ENCODE peak calls at places on chromosomes 16 and 17, in eight cellular contexts. E is mucosa of descending colon; T is spleen; F is lung; B is non-pigmented ciliary epithelial cell; X is stimulated activated CD4-positive, alpha-beta T cell treated with anti-CD3 and anti-CD28 coated beads, Interleukin-2, amount 100 ng/mL, for 48 hours; Z is psoas muscle; M is activated CD4-positive, alpha-beta T cell treated with anti-CD3 and anti-CD28 coated beads, Interleukin-2, amount 10 ng/mL, durations not matched to agents 7 days and 5 days. A is an unnamed sample.

GRCh38 chr17:12618557-12618956 is 47.1 kb upstream of the MYOCD start:
- DNase-seq in E (no peak), T (no peak), M (no peak), B (no peak), F (no peak), X (no peak), Z (no peak), A (no peak)

GRCh38 chr17:81190591-81190990 is 24.6 kb upstream of the AATK start:
- DNase-seq in B (no peak), X (no peak), E (no peak), M (no peak), T (no peak), Z (no peak), F (no peak), A (no peak)

GRCh38 chr17:29444589-29444988 is 54.4 kb downstream of the TAOK1 start:
- DNase-seq in T (no peak), X (no peak), Z (no peak), B (peak), F (no peak), M (no peak), E (no peak), A (no peak)

GRCh38 chr17:79393358-79394038 is 217.4 kb downstream of the RBFOX3 start:
- DNase-seq in M (peak), T (peak), X (peak), E (peak), F (peak), Z (peak), B (no peak), A (peak)

GRCh38 chr17:38921756-38922411 is 3.5 kb upstream of the LASP1NB start:
- DNase-seq in F (no peak), E (no peak), T (peak), Z (no peak), X (no peak), B (no peak), M (no peak), A (no peak)

GRCh38 chr17:80204626-80205468 is 15.3 kb downstream of the SGSH start:
- DNase-seq in T (no peak), X (no peak), F (no peak), B (no peak), M (no peak), E (no peak), Z (no peak), A (no peak)

GRCh38 chr17:6454495-6455320 is 10.5 kb downstream of the PIMREG start:
- DNase-seq in Z (no peak), X (no peak), T (peak), M (no peak), E (no peak), B (no peak), F (no peak), A (no peak)

GRCh38 chr16:87002717-87003413 is 314.3 kb downstream of the C16orf95 start:
- DNase-seq in Z (no peak), X (no peak), E (no peak), F (no peak), T (no peak), B (no peak), M (no peak), A (no peak)

GRCh38 chr17:14843086-14843795 is 421.9 kb downstream of the PMP22 start:
- DNase-seq in M (no peak), E (no peak), Z (no peak), T (no peak), F (no peak), B (no peak), X (no peak), A (no peak)

GRCh38 chr16:361872-362701 is 8.3 kb downstream of the MRPL28 start:
- DNase-seq in E (peak), M (peak), T (peak), F (peak), Z (peak), B (no peak), X (peak), A (peak)

GRCh38 chr17:20189322-20189721 is 180.2 kb downstream of the SPECC1 start:
- DNase-seq in B (no peak), M (no peak), X (no peak), T (no peak), E (no peak), F (no peak), Z (no peak), A (peak)

GRCh38 chr17:67942810-67943209 is 53.5 kb downstream of the C17orf58 start:
- DNase-seq in M (peak), Z (no peak), E (no peak), X (no peak), B (no peak), F (no peak), T (no peak), A (peak)

GRCh38 chr17:42682400-42683384 is at the start of gene CNTNAP1:
- DNase-seq in B (no peak), F (no peak), M (no peak), X (no peak), E (peak), T (no peak), Z (peak), A (peak)

GRCh38 chr17:39738568-39738901 is 797 bp downstream of the GRB7 start:
- DNase-seq in B (no peak), M (peak), E (peak), F (no peak), X (no peak), T (peak), Z (peak), A (no peak)

GRCh38 chr17:60159479-60159866 is 9.7 kb downstream of the CA4 start:
- DNase-seq in Z (no peak), E (no peak), F (no peak), X (no peak), B (no peak), M (no peak), T (no peak), A (no peak)

GRCh38 chr17:56834380-56835258 is 668 bp downstream of the DGKE start:
- DNase-seq in M (peak), B (no peak), E (peak), Z (peak), T (peak), X (peak), F (no peak), A (peak)

GRCh38 chr17:81379523-81379942 is 15.7 kb upstream of the BAHCC1 start:
- DNase-seq in B (no peak), M (no peak), E (peak), F (no peak), X (no peak), T (peak), Z (peak), A (no peak)

GRCh38 chr17:42116705-42117396 is 4.3 kb downstream of the KAT2A start:
- DNase-seq in E (peak), Z (peak), T (peak), F (peak), B (no peak), M (peak), X (peak), A (peak)

GRCh38 chr17:70675070-70675590 is 505.8 kb downstream of the KCNJ2 start:
- DNase-seq in B (no peak), M (no peak), Z (no peak), E (no peak), T (no peak), F (no peak), X (no peak), A (no peak)

GRCh38 chr16:53142823-53143568 is 88.2 kb downstream of the CHD9 start:
- DNase-seq in Z (no peak), X (no peak), B (no peak), M (no peak), T (no peak), F (no peak), E (no peak), A (peak)

GRCh38 chr17:27496005-27496404 is 39.8 kb downstream of the KSR1 start:
- DNase-seq in T (no peak), B (no peak), F (no peak), X (no peak), E (no peak), Z (no peak), M (no peak), A (no peak)

GRCh38 chr17:52170963-52171572 is 12.6 kb upstream of the CA10 start:
- DNase-seq in X (no peak), B (no peak), F (no peak), E (peak), T (no peak), M (no peak), Z (no peak), A (peak)

GRCh38 chr17:38568845-38569510 is 36.8 kb downstream of the SRCIN1 start:
- DNase-seq in M (no peak), B (no peak), T (no peak), E (no peak), Z (no peak), F (no peak), X (no peak), A (no peak)

GRCh38 chr16:46607529-46607928 is 13.7 kb downstream of the SHCBP1 start:
- DNase-seq in M (no peak), F (no peak), X (no peak), Z (no peak), B (peak), T (no peak), E (no peak), A (peak)

GRCh38 chr16:57618306-57619132 is 9.9 kb upstream of the ADGRG1 start:
- DNase-seq in X (no peak), Z (peak), E (no peak), M (no peak), B (no peak), T (peak), F (peak), A (no peak)

GRCh38 chr16:81752225-81752875 is 26.7 kb upstream of the PLCG2 start:
- DNase-seq in M (no peak), B (no peak), T (peak), Z (peak), X (no peak), F (peak), E (peak), A (peak)

GRCh38 chr16:77723108-77723514 is 797 bp downstream of the NUDT7 start:
- DNase-seq in Z (no peak), B (no peak), E (no peak), F (no peak), M (no peak), T (no peak), X (no peak), A (no peak)

GRCh38 chr17:50397111-50397918 is at the start of gene LRRC59:
- DNase-seq in F (peak), T (peak), B (peak), M (peak), Z (peak), E (peak), X (peak), A (peak)

GRCh38 chr16:83356266-83356665 is 451.5 kb upstream of the HSBP1 start:
- DNase-seq in Z (no peak), F (no peak), T (no peak), E (peak), M (peak), X (peak), B (peak), A (peak)

GRCh38 chr16:31880322-31880979 is 6.8 kb downstream of the ZNF267 start:
- DNase-seq in T (no peak), Z (no peak), E (no peak), F (no peak), B (peak), M (peak), X (no peak), A (peak)

GRCh38 chr17:509316-509715 is 156.7 kb upstream of the RPH3AL start:
- DNase-seq in B (no peak), T (peak), E (no peak), M (no peak), X (no peak), Z (no peak), F (no peak), A (no peak)

GRCh38 chr17:39666601-39667261 is 1.5 kb upstream of the PNMT start:
- DNase-seq in E (peak), B (no peak), M (no peak), X (no peak), T (peak), F (no peak), Z (peak), A (peak)

GRCh38 chr16:12081048-12081404 is 104.5 kb downstream of the SNX29 start:
- DNase-seq in X (peak), F (no peak), E (no peak), T (no peak), M (no peak), Z (no peak), B (no peak), A (no peak)

GRCh38 chr17:4520881-4521600 is 22.4 kb downstream of the SPNS2 start:
- DNase-seq in E (peak), M (no peak), X (no peak), Z (no peak), B (no peak), F (peak), T (no peak), A (no peak)

GRCh38 chr16:71472041-71472440 is 10.0 kb upstream of the ZNF23 start:
- DNase-seq in B (no peak), Z (no peak), T (no peak), X (no peak), M (no peak), F (no peak), E (no peak), A (no peak)

GRCh38 chr16:27516360-27516759 is 33.4 kb downstream of the GTF3C1 start:
- DNase-seq in T (no peak), E (no peak), M (no peak), B (no peak), Z (no peak), X (no peak), F (no peak), A (no peak)

GRCh38 chr17:29645516-29646051 is 22.9 kb upstream of the CORO6 start:
- DNase-seq in T (no peak), X (no peak), E (peak), F (peak), Z (peak), B (no peak), M (no peak), A (no peak)

GRCh38 chr17:44086364-44087311 is 16.1 kb downstream of the G6PC3 start:
- DNase-seq in F (no peak), Z (peak), B (peak), E (no peak), X (peak), T (no peak), M (no peak), A (peak)

GRCh38 chr17:29495011-29495410 is 71.8 kb downstream of the ABHD15 start:
- DNase-seq in E (no peak), F (no peak), M (no peak), T (no peak), B (peak), X (no peak), Z (no peak), A (no peak)